ENCODE peak calls at places on chromosomes 6 and 20, in eight cellular contexts. H is A673, R is mammary epithelial cell, A is heart left ventricle, M is psoas muscle, G is GM23248, N is endodermal cell, U is brain microvascular endothelial cell. F is an unnamed sample. For H3K27me3, the result is how much of the 10 kb centered on the place peaks cover.

GRCh38 chr20:21826946-21827345 is 121.5 kb downstream of the PAX1 start:
- DNase-seq in U (no peak), M (no peak), N (peak), A (no peak), G (no peak), H (no peak), R (no peak), F (no peak)

GRCh38 chr20:13953227-13953626 is 37.2 kb downstream of the SEL1L2 start:
- DNase-seq in M (no peak), U (no peak), N (peak), R (no peak), H (peak), G (no peak), A (no peak), F (no peak)

GRCh38 chr6:111793711-111794111 is 79.5 kb downstream of the FYN start:
- DNase-seq in A (no peak), G (no peak), N (no peak), R (no peak), M (no peak), U (no peak), H (no peak), F (no peak)

GRCh38 chr6:67976486-67976885 is 658.6 kb upstream of the ADGRB3 start:
- DNase-seq in G (no peak), A (no peak), U (no peak), M (no peak), N (no peak), H (no peak), R (no peak), F (no peak)

GRCh38 chr6:154249499-154250298 is 106.9 kb downstream of the IPCEF1 start:
- DNase-seq in U (no peak), N (no peak), A (no peak), M (no peak), R (no peak), G (no peak), H (no peak), F (no peak)

GRCh38 chr6:24919404-24919892 is 16.3 kb downstream of the RIPOR2 start:
- DNase-seq in N (no peak), U (no peak), H (no peak), G (no peak), M (no peak), A (no peak), R (no peak), F (no peak)

GRCh38 chr6:84766796-84767590 is 2.6 kb upstream of the TBX18 start:
- DNase-seq in U (no peak), A (no peak), G (no peak), H (no peak), N (peak), M (no peak), R (no peak), F (no peak)

GRCh38 chr6:5497896-5498578 is 236.7 kb downstream of the FARS2 start:
- DNase-seq in R (no peak), M (no peak), U (peak), H (peak), G (peak), N (no peak), A (no peak), F (no peak)

GRCh38 chr20:56630506-56631317 is 1.6 kb downstream of the TFAP2C start:
- DNase-seq in M (no peak), U (no peak), N (peak), A (no peak), H (no peak), G (peak), R (peak), F (no peak)

GRCh38 chr6:73691512-73691911 is 4.5 kb upstream of the CD109 start:
- DNase-seq in A (no peak), R (peak), M (no peak), N (no peak), H (no peak), G (peak), U (no peak), F (no peak)

GRCh38 chr20:37295001-37295400 is 5.5 kb downstream of the MANBAL start:
- DNase-seq in H (peak), M (no peak), A (no peak), G (peak), R (peak), N (no peak), U (peak), F (peak)

GRCh38 chr20:33668087-33668790 is 1.5 kb downstream of the ACTL10 start:
- DNase-seq in H (no peak), M (no peak), R (no peak), G (peak), U (no peak), A (peak), N (peak), F (peak)

GRCh38 chr6:87762116-87762515 is 60.1 kb upstream of the AKIRIN2 start:
- DNase-seq in M (no peak), U (no peak), N (no peak), H (no peak), G (no peak), R (no peak), A (no peak), F (no peak)

GRCh38 chr6:34050691-34051090 is 95.2 kb downstream of the GRM4 start:
- DNase-seq in G (no peak), N (no peak), A (no peak), M (no peak), R (no peak), U (no peak), H (no peak), F (no peak)

GRCh38 chr6:156822747-156823206 is 45.6 kb downstream of the ARID1B start:
- DNase-seq in R (no peak), H (no peak), M (peak), G (no peak), U (no peak), N (no peak), A (no peak), F (no peak)

DNA sequence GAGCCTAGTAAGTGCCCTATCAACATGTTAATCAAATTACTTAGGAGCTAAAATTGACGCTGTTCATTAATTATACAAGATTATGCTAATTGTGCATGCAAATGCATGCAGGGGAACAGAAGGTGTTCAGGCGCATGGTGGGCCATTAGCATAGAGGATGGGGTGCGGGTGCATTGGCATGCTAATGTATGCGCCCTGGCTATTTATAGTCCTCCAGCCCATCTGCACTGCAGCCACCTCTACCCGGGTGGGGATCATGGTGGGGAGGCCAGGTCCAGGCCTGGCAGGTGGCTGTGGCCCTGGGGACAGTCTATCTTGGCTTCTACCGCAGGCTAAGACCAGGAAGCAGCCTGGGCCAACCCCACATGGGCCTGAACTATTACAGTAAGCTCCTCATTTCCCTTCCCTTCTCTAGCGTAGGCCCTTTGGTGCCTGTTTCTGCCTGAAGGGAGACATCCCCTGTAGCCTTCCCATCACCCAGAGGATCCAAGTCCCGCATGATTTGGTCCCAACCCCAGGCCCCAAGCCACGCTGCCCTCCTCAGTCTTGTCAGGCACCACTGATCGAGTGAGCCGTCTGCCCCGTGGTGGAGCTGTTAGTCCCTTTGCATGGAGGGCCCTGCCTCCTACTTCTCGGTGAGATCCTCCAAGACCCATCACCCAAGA is 46.3 kb downstream of the EBF4 start:
- DNase-seq in M (no peak), H (no peak), A (no peak), U (no peak), N (no peak), G (no peak), R (no peak), F (no peak)
- H3K27me3 ChIP-seq in M (under half), H (under half), A (under half), U (under half), N (under half), G (under half), R (under half), F (under half)

GRCh38 chr6:126333729-126334128 is 6.2 kb upstream of the CENPW start:
- DNase-seq in H (no peak), A (no peak), M (no peak), U (no peak), R (no peak), N (no peak), G (no peak), F (no peak)

GRCh38 chr6:126335210-126335609 is 4.7 kb upstream of the CENPW start:
- DNase-seq in N (no peak), H (peak), M (no peak), G (no peak), A (no peak), U (no peak), R (no peak), F (no peak)

GRCh38 chr6:126341126-126341525 is 1.2 kb downstream of the CENPW start:
- DNase-seq in N (no peak), A (no peak), H (no peak), U (no peak), M (no peak), G (peak), R (peak), F (no peak)

GRCh38 chr6:126339796-126340750 is at the start of gene CENPW:
- DNase-seq in H (peak), A (peak), M (peak), G (peak), U (peak), R (peak), N (peak), F (peak)

DNA sequence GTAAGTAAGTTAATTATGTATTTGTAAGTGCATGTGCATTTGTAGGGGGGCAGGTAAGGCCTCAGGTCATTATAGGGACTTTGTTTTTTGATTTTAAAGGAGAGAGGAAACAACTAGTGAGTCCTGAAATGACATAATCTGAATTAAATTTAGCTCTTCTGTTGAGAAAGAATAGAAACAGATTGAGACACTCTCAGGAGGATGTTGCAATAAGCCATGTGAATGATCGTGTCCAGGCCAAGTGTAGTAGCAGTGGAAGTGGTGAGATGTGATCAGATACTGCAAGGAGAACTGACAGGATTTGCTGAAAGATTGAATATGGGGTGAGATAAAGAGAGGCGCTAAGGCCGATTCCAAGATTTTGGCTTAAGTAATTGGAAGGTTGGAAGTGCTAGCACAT is 2.6 kb upstream of the CENPW start:
- DNase-seq in A (no peak), G (peak), N (no peak), U (peak), H (peak), M (no peak), R (peak), F (no peak)
- H3K4me3 ChIP-seq in A (no peak), G (no peak), N (no peak), U (no peak), H (no peak), M (no peak), R (no peak), F (no peak)

DNA sequence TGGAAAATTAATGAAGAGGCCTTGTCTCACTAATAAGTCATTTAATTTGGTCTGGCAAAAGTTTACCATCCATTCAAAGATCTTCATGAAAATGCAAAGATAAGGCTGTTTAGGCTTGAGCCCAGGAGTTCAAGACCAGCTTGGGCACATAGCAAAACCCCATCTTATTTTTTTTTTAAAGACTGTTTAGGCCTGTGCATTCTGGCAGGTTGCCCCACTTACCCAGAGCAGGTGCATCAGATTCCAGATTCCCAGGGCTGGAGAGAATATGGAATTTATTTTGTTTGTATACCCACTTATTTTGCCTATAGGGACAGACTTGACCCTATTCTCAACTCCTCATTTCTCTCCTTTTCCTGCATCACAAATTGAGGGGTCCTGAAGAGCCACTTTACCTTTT is 5.7 kb downstream of the FOXO3 start:
- DNase-seq in A (no peak), N (no peak), H (no peak), G (no peak), M (no peak), U (no peak), R (no peak), F (peak)
- H3K27ac ChIP-seq in A (peak), N (no peak), H (no peak), G (peak), M (peak), U (peak), R (peak), F (no peak)

GRCh38 chr20:44533928-44534327 is 12.1 kb upstream of the SERINC3 start:
- DNase-seq in H (no peak), G (no peak), A (no peak), U (no peak), R (no peak), N (no peak), M (no peak), F (no peak)
- H3K27me3 ChIP-seq in H (under half), G (under half), A (under half), U (under half), R (under half), N (under half), M (under half), F (under half)

GRCh38 chr6:136923116-136923953 is 1.2 kb downstream of the SLC35D3 start:
- DNase-seq in N (peak), M (no peak), A (no peak), H (no peak), G (peak), U (no peak), R (no peak), F (no peak)
- H3K4me3 ChIP-seq in N (no peak), M (peak), A (peak), H (no peak), G (no peak), U (peak), R (no peak), F (no peak)

GRCh38 chr20:23082846-23083552 is 3.1 kb downstream of the CD93 start:
- DNase-seq in A (peak), N (peak), G (no peak), R (no peak), M (no peak), H (no peak), U (no peak), F (peak)
- H3K27ac ChIP-seq in A (peak), N (no peak), G (no peak), R (no peak), M (peak), H (no peak), U (no peak), F (peak)

GRCh38 chr6:72271531-72271930 is 350.3 kb upstream of the KCNQ5 start:
- DNase-seq in R (no peak), U (no peak), A (no peak), N (no peak), M (no peak), H (no peak), G (no peak), F (no peak)

GRCh38 chr6:72267470-72267869 is 354.4 kb upstream of the KCNQ5 start:
- DNase-seq in H (no peak), G (no peak), R (peak), U (no peak), A (no peak), M (no peak), N (no peak), F (no peak)

DNA sequence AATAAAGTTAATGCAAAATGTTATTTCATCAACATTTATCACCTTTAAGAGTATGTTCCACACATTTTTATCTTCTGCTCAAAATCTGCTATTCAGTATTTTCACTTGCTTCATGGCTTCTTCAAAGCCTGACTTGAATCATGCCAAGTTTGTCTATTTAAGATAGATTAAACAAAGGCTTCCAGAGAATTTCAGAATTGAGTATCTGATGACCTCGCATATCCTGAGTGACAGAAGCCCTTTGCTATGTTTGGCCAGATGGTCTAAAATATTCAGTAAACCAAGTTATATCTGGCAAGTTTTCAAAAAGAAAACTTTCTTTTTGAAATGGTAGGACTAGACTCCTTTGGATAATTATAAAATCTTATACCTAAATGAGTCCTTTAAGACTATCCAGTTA is 348.9 kb upstream of the KCNQ5 start:
- DNase-seq in R (no peak), N (no peak), H (no peak), U (peak), G (peak), A (no peak), M (no peak), F (no peak)
- H3K27me3 ChIP-seq in R (under half), N (under half), H (under half), U (under half), G (under half), A (under half), M (under half), F (under half)

DNA sequence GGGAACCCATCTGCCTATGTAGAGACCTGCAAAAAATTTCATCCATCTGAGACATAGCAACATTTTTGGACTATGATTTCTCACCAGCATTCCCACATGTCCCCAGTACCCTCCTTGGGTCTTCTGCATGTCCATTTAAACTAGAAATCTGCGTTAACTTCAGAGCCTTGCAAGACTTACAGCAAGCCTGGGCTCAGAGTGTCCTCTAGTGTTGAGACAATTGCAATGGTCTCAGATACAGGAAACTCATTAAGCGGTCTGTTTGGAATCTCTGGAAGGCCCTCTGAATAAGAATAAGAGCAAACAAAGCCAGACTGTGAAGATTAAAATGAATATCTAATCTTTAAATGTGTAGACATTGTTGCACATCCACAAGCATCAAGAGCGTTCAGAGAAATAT is 20.5 kb upstream of the PI3 start:
- DNase-seq in R (no peak), M (no peak), U (no peak), A (no peak), N (no peak), H (no peak), G (peak), F (no peak)
- H3K4me3 ChIP-seq in R (no peak), M (no peak), U (no peak), A (no peak), N (no peak), H (no peak), G (no peak), F (no peak)

DNA sequence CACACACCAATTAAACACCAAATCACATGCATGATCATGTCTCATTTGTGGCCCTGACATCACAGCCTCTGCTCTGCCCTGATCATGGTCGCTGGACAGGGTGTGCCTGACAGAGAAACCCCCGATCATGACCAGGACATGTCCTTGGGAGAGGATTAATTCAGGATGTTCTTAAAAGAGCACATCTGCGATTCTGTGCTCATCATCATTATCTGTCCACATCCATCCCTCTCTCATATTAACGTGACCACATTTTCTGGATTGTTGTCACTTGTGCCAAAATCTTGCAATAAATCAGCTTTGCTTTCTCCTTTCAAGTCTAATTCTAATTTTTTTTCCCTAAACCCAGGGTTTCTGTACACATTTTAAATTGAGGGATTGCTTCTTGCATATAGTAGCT is 7.7 kb upstream of the PBOV1 start:
- DNase-seq in H (no peak), R (no peak), U (no peak), M (no peak), N (no peak), A (no peak), G (no peak), F (no peak)
- H3K27ac ChIP-seq in H (no peak), R (no peak), U (no peak), M (no peak), N (no peak), A (no peak), G (no peak), F (no peak)

F was measured in body of pancreas.